ENCODE peak calls at places on chromosomes 11 and 22, in eight cellular contexts. Q is psoas muscle, V is transverse colon, N is lung, H is fibroblast of lung, F is GM23248, A is sigmoid colon, U is thyroid gland. L is an unnamed sample.

GRCh38 chr11:9001736-9002135 is 2.1 kb downstream of the NRIP3 start:
- DNase-seq in Q (no peak), V (no peak), N (no peak), H (peak; percentile 88), F (peak; percentile 96), A (no peak), U (no peak), L (no peak)

GRCh38 chr11:33530824-33531223 is 169.8 kb downstream of the C11orf91 start:
- DNase-seq in Q (no peak), V (no peak), N (no peak), H (peak; percentile 85), F (peak; percentile 86), A (no peak), U (no peak), L (no peak)

GRCh38 chr22:47063071-47063509 is 300.6 kb downstream of the TBC1D22A start:
- DNase-seq in Q (no peak), V (peak; percentile 4), N (no peak), H (no peak), F (no peak), A (no peak), U (no peak), L (no peak)

GRCh38 chr22:33242078-33242477 is 183.9 kb upstream of the SYN3 start:
- DNase-seq in Q (no peak), V (no peak), N (no peak), H (no peak), F (no peak), A (no peak), U (no peak), L (no peak)

GRCh38 chr11:130523609-130524008 is 75.2 kb downstream of the ADAMTS15 start:
- DNase-seq in Q (peak; percentile 72), V (no peak), N (peak; percentile 25), H (peak; percentile 96), F (peak; percentile 97), A (peak; percentile 77), U (no peak), L (peak; percentile 33)

GRCh38 chr11:108592591-108593213 is 866 bp downstream of the EXPH5 start:
- DNase-seq in Q (no peak), V (peak; percentile 48), N (peak; percentile 32), H (peak; percentile 16), F (peak; percentile 32), A (no peak), U (peak; percentile 36), L (peak; percentile 4)

GRCh38 chr22:23032681-23033080 is 37.6 kb upstream of the GNAZ start:
- DNase-seq in Q (no peak), V (no peak), N (no peak), H (no peak), F (no peak), A (no peak), U (no peak), L (no peak)

GRCh38 chr11:134785660-134786284 is 373.7 kb upstream of the B3GAT1 start:
- DNase-seq in Q (no peak), V (no peak), N (no peak), H (no peak), F (no peak), A (no peak), U (no peak), L (no peak)

GRCh38 chr11:64858467-64859401 is 14.3 kb upstream of the CDC42BPG start:
- DNase-seq in Q (peak; percentile 95), V (peak; percentile 70), N (no peak), H (no peak), F (no peak), A (peak; percentile 63), U (no peak), L (peak; percentile 76)

GRCh38 chr11:101866619-101867491 is 48.0 kb upstream of the CEP126 start:
- DNase-seq in Q (no peak), V (no peak), N (no peak), H (peak; percentile 84), F (peak; percentile 77), A (no peak), U (no peak), L (no peak)

GRCh38 chr11:84543367-84544159 is 1083.6 kb downstream of the DLG2 start:
- DNase-seq in Q (no peak), V (no peak), N (no peak), H (peak; percentile 6), F (no peak), A (no peak), U (no peak), L (no peak)

GRCh38 chr11:202490-202889 is 4.7 kb downstream of the BET1L start:
- DNase-seq in Q (no peak), V (no peak), N (peak; percentile 27), H (no peak), F (no peak), A (no peak), U (no peak), L (no peak)

GRCh38 chr11:83249972-83250593 is 36.1 kb downstream of the CCDC90B start:
- DNase-seq in Q (no peak), V (no peak), N (no peak), H (peak; percentile 46), F (peak; percentile 69), A (no peak), U (no peak), L (no peak)

GRCh38 chr11:61377461-61378160 is 14.8 kb upstream of the TMEM216 start:
- DNase-seq in Q (no peak), V (no peak), N (no peak), H (peak; percentile 87), F (peak; percentile 80), A (no peak), U (no peak), L (no peak)

GRCh38 chr11:133526790-133527189 is 5.5 kb downstream of the OPCML start:
- DNase-seq in Q (no peak), V (no peak), N (no peak), H (no peak), F (no peak), A (no peak), U (no peak), L (peak; percentile 36)

GRCh38 chr11:3217751-3218482 is 696 bp downstream of the MRGPRG start:
- DNase-seq in Q (no peak), V (peak; percentile 6), N (no peak), H (no peak), F (no peak), A (peak; percentile 62), U (peak; percentile 0), L (no peak)

GRCh38 chr11:2748814-2749554 is 49.2 kb upstream of the KCNQ1OT1 start:
- DNase-seq in Q (peak; percentile 39), V (no peak), N (no peak), H (no peak), F (no peak), A (peak; percentile 41), U (no peak), L (no peak)

GRCh38 chr11:94751806-94752205 is 16.4 kb upstream of the AMOTL1 start:
- DNase-seq in Q (no peak), V (no peak), N (no peak), H (peak; percentile 24), F (peak; percentile 61), A (no peak), U (no peak), L (no peak)

GRCh38 chr22:25758316-25758715 is 16.3 kb downstream of the MYO18B start:
- DNase-seq in Q (no peak), V (no peak), N (no peak), H (peak; percentile 58), F (no peak), A (no peak), U (no peak), L (no peak)

GRCh38 chr11:121241300-121242176 is 51.0 kb upstream of the SC5D start:
- DNase-seq in Q (no peak), V (no peak), N (no peak), H (no peak), F (no peak), A (no peak), U (no peak), L (no peak)
- H3K4me1 ChIP-seq in Q (no peaks in the 10 kb centered on the region), V (peaks cover 6% of the 10 kb centered on the region), N (no peaks in the 10 kb centered on the region), H (no peaks in the 10 kb centered on the region), F (peaks cover 30% of the 10 kb centered on the region), A (peaks cover 8% of the 10 kb centered on the region), U (no peaks in the 10 kb centered on the region), L (no peaks in the 10 kb centered on the region)

GRCh38 chr22:38819387-38819940 is 24.4 kb downstream of the NPTXR start:
- DNase-seq in Q (no peak), V (no peak), N (no peak), H (no peak), F (no peak), A (peak; percentile 39), U (no peak), L (no peak)

GRCh38 chr22:38811241-38811640 is 17.3 kb upstream of the DNAL4 start:
- DNase-seq in Q (no peak), V (no peak), N (no peak), H (no peak), F (no peak), A (no peak), U (no peak), L (no peak)

GRCh38 chr22:38820021-38820420 is 23.8 kb downstream of the NPTXR start:
- DNase-seq in Q (no peak), V (no peak), N (no peak), H (no peak), F (no peak), A (no peak), U (no peak), L (no peak)

GRCh38 chr22:38817196-38817595 is 23.3 kb upstream of the DNAL4 start:
- DNase-seq in Q (no peak), V (no peak), N (no peak), H (no peak), F (no peak), A (no peak), U (no peak), L (no peak)

GRCh38 chr22:38815844-38816243 is 21.9 kb upstream of the DNAL4 start:
- DNase-seq in Q (no peak), V (no peak), N (no peak), H (no peak), F (no peak), A (no peak), U (no peak), L (no peak)
- H3K4me3 ChIP-seq in Q (no peak overlapping the region), V (no peak overlapping the region), N (no peak overlapping the region), H (no peak overlapping the region), F (no peak overlapping the region), A (no peak overlapping the region), U (no peak overlapping the region), L (no peak overlapping the region)

GRCh38 chr22:19038164-19038546 is 84.1 kb downstream of the DGCR2 start:
- DNase-seq in Q (no peak), V (no peak), N (no peak), H (no peak), F (no peak), A (no peak), U (no peak), L (no peak)

GRCh38 chr22:19039448-19039780 is 82.8 kb downstream of the DGCR2 start:
- DNase-seq in Q (peak; percentile 12), V (no peak), N (no peak), H (no peak), F (no peak), A (no peak), U (no peak), L (no peak)

GRCh38 chr22:19039796-19040580 is 82.2 kb downstream of the DGCR2 start:
- DNase-seq in Q (peak; percentile 40), V (no peak), N (no peak), H (no peak), F (no peak), A (peak; percentile 30), U (no peak), L (no peak)

GRCh38 chr22:19037282-19038163 is 84.7 kb downstream of the DGCR2 start:
- DNase-seq in Q (no peak), V (no peak), N (no peak), H (no peak), F (no peak), A (peak; percentile 51), U (no peak), L (no peak)

GRCh38 chr22:19038728-19039447 is 83.3 kb downstream of the DGCR2 start:
- DNase-seq in Q (peak; percentile 43), V (no peak), N (no peak), H (no peak), F (no peak), A (peak; percentile 53), U (no peak), L (no peak)
- H3K4me1 ChIP-seq in Q (no peaks in the 10 kb centered on the region), V (no peaks in the 10 kb centered on the region), N (no peaks in the 10 kb centered on the region), H (no peaks in the 10 kb centered on the region), F (peaks cover 6% of the 10 kb centered on the region), A (no peaks in the 10 kb centered on the region), U (no peaks in the 10 kb centered on the region), L (no peaks in the 10 kb centered on the region)

GRCh38 chr11:122095950-122096942 is 19.8 kb downstream of the BLID start:
- DNase-seq in Q (no peak), V (no peak), N (no peak), H (peak; percentile 93), F (peak; percentile 52), A (no peak), U (no peak), L (no peak)
- H3K4me3 ChIP-seq in Q (peak overlapping the region; percentile 76), V (no peak overlapping the region), N (no peak overlapping the region), H (peak overlapping the region; percentile 64), F (peak overlapping the region; percentile 99), A (peak overlapping the region; percentile 53), U (no peak overlapping the region), L (peak overlapping the region; percentile 68)